ENCODE peak calls at places on chromosomes 11 and 22, in nine cellular contexts. G, Z, H, S, J, Y, N, C and U are unnamed samples. For H3K4me1, the result is how much of the 10 kb centered on the place peaks cover.

GRCh38 chr11:88174627-88175003 is 628 bp downstream of the RAB38 start:
- DNase-seq in C (peak), G (peak), Z (peak), J (peak), H (peak), N (peak), S (peak), Y (no peak), U (no peak)

GRCh38 chr11:34606326-34607120 is 14.4 kb upstream of the EHF start:
- DNase-seq in G (no peak), S (no peak), J (no peak), C (no peak), H (no peak), Y (no peak), N (no peak), Z (no peak), U (no peak)

GRCh38 chr11:36098046-36098445 is 154.2 kb downstream of the LDLRAD3 start:
- DNase-seq in Y (no peak), H (no peak), G (no peak), C (peak), J (no peak), Z (no peak), N (no peak), S (no peak), U (no peak)

GRCh38 chr22:36578619-36579018 is 49.7 kb upstream of the EIF3D start:
- DNase-seq in J (peak), G (no peak), S (no peak), H (no peak), N (peak), Y (no peak), Z (no peak), C (no peak), U (no peak)

GRCh38 chr11:86954288-86955110 is 696 bp downstream of the FZD4 start:
- DNase-seq in S (peak), J (peak), Z (peak), Y (peak), C (peak), G (no peak), H (no peak), N (no peak), U (no peak)

GRCh38 chr11:71086687-71087258 is 165.6 kb downstream of the SHANK2 start:
- DNase-seq in S (no peak), G (no peak), N (peak), H (no peak), C (no peak), J (no peak), Y (peak), Z (no peak), U (no peak)

GRCh38 chr22:49994361-49995058 is 18.1 kb downstream of the IL17REL start:
- DNase-seq in C (peak), Z (no peak), J (peak), N (no peak), G (no peak), S (peak), Y (no peak), H (no peak), U (no peak)

GRCh38 chr11:42521994-42522393 is 789.8 kb upstream of the API5 start:
- DNase-seq in J (no peak), Z (no peak), S (no peak), C (no peak), G (no peak), N (peak), H (no peak), Y (no peak), U (no peak)

GRCh38 chr11:86138958-86139357 is 70.1 kb upstream of the PICALM start:
- DNase-seq in S (no peak), H (no peak), J (no peak), G (no peak), C (no peak), Z (no peak), Y (no peak), N (no peak), U (no peak)

GRCh38 chr11:10725114-10725906 is 25.7 kb upstream of the CTR9 start:
- DNase-seq in Z (no peak), S (no peak), H (peak), J (no peak), G (no peak), N (peak), C (no peak), Y (no peak), U (no peak)

GRCh38 chr11:120501976-120502755 is 9.4 kb upstream of the GRIK4 start:
- DNase-seq in G (no peak), H (no peak), S (no peak), J (no peak), N (no peak), Z (no peak), Y (no peak), C (no peak), U (no peak)

GRCh38 chr11:44747339-44747738 is 20.6 kb downstream of the TSPAN18 start:
- DNase-seq in C (no peak), J (no peak), H (no peak), Z (no peak), N (no peak), Y (no peak), S (no peak), G (no peak), U (no peak)

GRCh38 chr11:10497371-10498021 is 42.4 kb downstream of the AMPD3 start:
- DNase-seq in Z (no peak), S (no peak), J (no peak), N (no peak), C (no peak), Y (no peak), G (no peak), H (no peak), U (no peak)

GRCh38 chr22:30307026-30307574 is 17.8 kb upstream of the CASTOR1 start:
- DNase-seq in S (no peak), H (no peak), Z (no peak), N (no peak), J (no peak), G (no peak), C (no peak), Y (no peak), U (no peak)

GRCh38 chr22:30305519-30305905 is 16.2 kb upstream of the CASTOR1 start:
- DNase-seq in H (no peak), Z (peak), Y (no peak), J (no peak), S (peak), G (no peak), N (no peak), C (peak), U (no peak)

GRCh38 chr22:30305906-30306628 is 16.8 kb upstream of the CASTOR1 start:
- DNase-seq in G (no peak), Y (no peak), N (no peak), C (no peak), H (no peak), Z (no peak), S (no peak), J (no peak), U (no peak)

GRCh38 chr22:30308096-30308495 is 18.6 kb downstream of the TBC1D10A start:
- DNase-seq in S (no peak), G (no peak), N (no peak), Y (no peak), C (no peak), J (no peak), Z (no peak), H (no peak), U (no peak)

DNA sequence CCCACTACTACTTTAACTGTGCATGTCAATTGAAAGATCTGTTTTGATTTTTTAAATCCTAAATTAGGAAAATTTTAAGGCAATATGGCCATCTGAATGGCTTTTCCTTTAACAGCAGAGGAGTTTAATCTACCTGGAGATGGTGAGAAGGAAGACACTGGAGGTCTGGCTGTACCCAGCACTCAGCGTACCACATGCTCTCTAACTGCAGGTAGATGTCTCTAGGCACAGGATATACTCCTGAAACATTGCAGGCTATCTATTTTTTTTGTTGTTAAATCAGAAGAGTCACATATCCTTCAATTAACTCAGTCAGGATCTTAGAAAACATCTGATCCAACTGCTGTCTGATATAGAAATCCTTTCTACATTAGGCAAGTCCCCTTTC is 17.3 kb upstream of the CASTOR1 start:
- DNase-seq in J (no peak), N (no peak), Z (no peak), C (no peak), Y (no peak), H (no peak), S (no peak), G (no peak), U (no peak)
- H3K4me3 ChIP-seq in J (no peak), N (no peak), Z (no peak), C (no peak), Y (no peak), H (no peak), S (no peak), G (no peak), U (no peak)

DNA sequence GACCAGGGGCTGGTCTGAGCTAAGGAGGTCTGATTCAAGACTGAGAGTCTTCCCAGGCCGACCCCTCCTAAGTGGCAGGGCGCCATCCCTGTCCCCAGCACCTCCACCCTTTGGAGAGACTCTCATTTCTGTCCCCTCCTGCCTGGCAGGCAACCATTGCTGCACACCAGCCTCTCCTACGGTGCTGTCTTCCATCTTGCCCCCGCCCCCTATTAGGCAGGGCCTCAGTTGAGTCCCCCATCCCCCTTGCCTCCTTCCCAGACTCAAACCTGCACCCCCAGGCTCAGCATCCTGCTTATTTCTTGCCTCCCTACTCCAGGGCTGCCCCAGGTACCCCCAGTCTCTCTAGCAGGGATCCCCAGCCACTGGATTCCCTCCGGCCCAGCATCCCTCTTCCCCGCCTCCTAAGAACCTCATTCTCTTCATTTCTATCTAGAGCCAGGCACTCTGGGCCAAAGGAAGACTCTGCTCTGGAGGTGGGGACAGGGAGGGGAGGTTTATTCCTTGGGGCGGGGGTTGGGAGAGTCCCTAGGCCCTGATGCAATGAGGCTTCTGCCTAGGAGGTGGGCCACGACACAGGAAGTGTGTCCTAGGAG is 1.7 kb upstream of the RCOR2 start:
- DNase-seq in S (no peak), H (no peak), N (no peak), G (no peak), Y (no peak), J (no peak), Z (peak), C (no peak), U (no peak)
- H3K4me1 ChIP-seq in S (under half), H (under half), N (under half), G (under half), Y (under half), J (under half), Z (under half), C (under half), U (under half)

GRCh38 chr11:112511271-112511670 is 250.6 kb upstream of the PLET1 start:
- DNase-seq in Y (no peak), N (no peak), J (no peak), H (no peak), G (no peak), Z (no peak), S (no peak), C (no peak), U (no peak)
- TF ChIP-seq CTCF in Y (no peak), N (no peak), J (no peak), H (no peak), G (no peak), Z (no peak), S (no peak), C (no peak), U (no peak)

GRCh38 chr11:697811-698311 is 2.2 kb downstream of the TMEM80 start:
- DNase-seq in C (peak), H (no peak), J (no peak), N (peak), G (no peak), Z (no peak), S (no peak), Y (no peak), U (no peak)
- H3K4me3 ChIP-seq in C (no peak), H (no peak), J (no peak), N (peak), G (peak), Z (peak), S (no peak), Y (no peak), U (peak)

DNA sequence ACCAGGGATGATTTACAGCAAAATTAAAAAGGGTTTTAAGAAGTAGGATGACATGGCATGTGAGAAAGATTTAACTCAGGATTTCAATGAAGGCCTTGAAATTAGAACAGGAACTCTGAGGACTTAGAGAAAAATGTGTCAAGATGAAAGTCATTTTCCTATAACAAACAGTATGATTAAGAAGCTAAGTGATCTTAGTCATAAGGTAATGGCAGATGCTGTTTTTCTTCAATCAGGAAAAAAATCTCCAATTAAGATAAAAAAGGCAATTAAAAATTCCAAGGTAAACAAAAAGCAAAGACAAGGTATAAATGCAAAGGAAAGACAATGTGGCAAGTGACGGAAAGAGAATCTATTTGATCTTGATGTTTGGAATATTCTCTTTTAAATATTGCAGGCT is 73.5 kb downstream of the GAB2 start:
- DNase-seq in Y (no peak), N (peak), C (no peak), Z (no peak), J (no peak), S (no peak), G (no peak), H (no peak), U (no peak)
- H3K4me1 ChIP-seq in Y (under half), N (under half), C (under half), Z (under half), J (under half), S (under half), G (under half), H (under half), U (under half)

DNA sequence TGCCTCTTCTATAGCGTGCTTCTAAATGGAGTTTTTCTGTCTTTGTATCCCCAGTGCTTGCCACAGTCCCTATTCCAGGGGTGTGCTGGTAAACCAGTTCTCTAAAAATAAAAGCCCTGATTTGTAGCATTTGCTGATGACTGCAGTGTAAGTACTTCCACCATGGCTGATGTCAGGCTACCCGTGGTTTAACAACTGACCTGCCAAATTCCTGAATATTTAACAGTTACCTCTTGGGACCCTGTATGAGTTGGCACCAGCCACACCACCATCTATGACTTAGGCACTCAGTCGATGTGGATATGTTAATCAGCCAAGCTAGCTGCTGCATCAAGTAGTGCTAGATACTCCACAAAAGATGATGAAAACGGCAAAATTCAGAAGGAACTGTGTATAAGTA is 94.0 kb upstream of the MTNR1B start:
- DNase-seq in G (no peak), Z (no peak), C (no peak), N (no peak), Y (no peak), J (no peak), S (no peak), H (no peak), U (no peak)
- TF ChIP-seq CTCF in G (no peak), Z (no peak), C (no peak), N (no peak), Y (no peak), J (no peak), S (no peak), H (no peak), U (no peak)